ENCODE peak calls at places on chromosome 5, in ten cellular contexts. U, E, N, A, G, M, Z, W, I and H are unnamed samples.
A peak's percentile ranks its signal among the peaks of the same experiment; 100 is the strongest.

GRCh38 chr5:91712718-91713117 is 329.6 kb upstream of the ARRDC3 start:
- DNase-seq in U (no peak), G (no peak), M (no peak), A (peak; percentile 38), E (no peak), I (no peak), W (no peak), N (no peak), Z (no peak), H (no peak)

GRCh38 chr5:80654054-80654390 is 430 bp upstream of the MSH3 start:
- DNase-seq in Z (peak; percentile 46), N (no peak), G (no peak), M (peak; percentile 52), E (peak; percentile 34), A (no peak), U (no peak), I (no peak), W (no peak), H (no peak)

GRCh38 chr5:1424716-1425115 is 20.5 kb downstream of the SLC6A3 start:
- DNase-seq in Z (no peak), W (no peak), N (no peak), M (no peak), E (no peak), G (no peak), A (no peak), U (no peak), I (no peak), H (no peak)

GRCh38 chr5:38648703-38649291 is 92.4 kb upstream of the LIFR start:
- DNase-seq in E (no peak), N (no peak), Z (no peak), I (no peak), M (no peak), G (no peak), A (no peak), W (no peak), U (no peak), H (no peak)

GRCh38 chr5:147887026-147887627 is 8.6 kb downstream of the SCGB3A2 start:
- DNase-seq in Z (peak; percentile 4), W (no peak), U (no peak), A (no peak), I (no peak), N (no peak), E (peak; percentile 63), M (no peak), G (no peak), H (no peak)

GRCh38 chr5:77177576-77177975 is 32.9 kb upstream of the PDE8B start:
- DNase-seq in G (no peak), N (no peak), I (no peak), A (no peak), U (no peak), E (no peak), W (no peak), Z (no peak), M (no peak), H (no peak)

GRCh38 chr5:139514486-139514856 is 31.9 kb upstream of the STING1 start:
- DNase-seq in A (no peak), I (no peak), Z (no peak), W (no peak), G (no peak), U (no peak), E (no peak), M (no peak), N (no peak), H (no peak)

GRCh38 chr5:42799241-42799608 is 12.5 kb downstream of the SELENOP start:
- DNase-seq in N (no peak), A (no peak), W (no peak), M (no peak), Z (no peak), U (no peak), I (no peak), E (no peak), G (no peak), H (no peak)

GRCh38 chr5:149611327-149611726 is 30.0 kb downstream of the ARHGEF37 start:
- DNase-seq in I (no peak), A (peak; percentile 75), E (no peak), Z (no peak), N (peak; percentile 33), U (no peak), M (no peak), G (no peak), W (no peak), H (no peak)

GRCh38 chr5:55985181-55985580 is 9.6 kb downstream of the IL6ST start:
- DNase-seq in A (no peak), E (no peak), W (no peak), Z (no peak), U (no peak), N (no peak), M (no peak), I (no peak), G (no peak), H (no peak)

GRCh38 chr5:132459983-132460834 is 30.4 kb downstream of the IRF1 start:
- DNase-seq in G (no peak), E (no peak), I (no peak), W (no peak), A (no peak), U (no peak), Z (no peak), M (no peak), N (peak; percentile 45), H (no peak)

GRCh38 chr5:35598707-35599370 is 18.8 kb upstream of the SPEF2 start:
- DNase-seq in W (no peak), G (no peak), A (no peak), U (no peak), M (no peak), E (peak; percentile 77), I (no peak), N (no peak), Z (peak; percentile 6), H (no peak)

GRCh38 chr5:56669534-56670483 is 145.5 kb upstream of the MAP3K1 start:
- DNase-seq in M (peak; percentile 31), I (peak; percentile 22), Z (no peak), U (peak; percentile 69), N (peak; percentile 28), W (peak; percentile 9), G (peak; percentile 33), E (peak; percentile 79), A (no peak), H (peak; percentile 20)

GRCh38 chr5:160542281-160542680 is 120.6 kb downstream of the PTTG1 start:
- DNase-seq in G (no peak), U (no peak), A (no peak), W (no peak), N (no peak), I (no peak), M (no peak), Z (no peak), E (no peak), H (no peak)

GRCh38 chr5:123035320-123035949 is 1.1 kb downstream of the PPIC start:
- DNase-seq in E (peak; percentile 84), A (peak; percentile 14), Z (peak; percentile 32), W (no peak), N (peak; percentile 33), M (peak; percentile 5), U (no peak), I (no peak), G (no peak), H (no peak)

GRCh38 chr5:55234171-55234700 is 828 bp upstream of the CCNO start:
- DNase-seq in E (peak; percentile 56), N (peak; percentile 15), M (no peak), Z (no peak), A (no peak), U (no peak), I (no peak), W (no peak), G (peak; percentile 17), H (no peak)

GRCh38 chr5:83472508-83473343 is 1.2 kb downstream of the VCAN start:
- DNase-seq in E (peak; percentile 74), U (peak; percentile 66), M (peak; percentile 28), N (peak; percentile 50), Z (peak; percentile 66), I (no peak), W (no peak), G (peak; percentile 9), A (no peak), H (no peak)

GRCh38 chr5:115586525-115587146 is 15.6 kb downstream of the TICAM2 start:
- DNase-seq in G (peak; percentile 27), M (no peak), E (peak; percentile 41), Z (peak; percentile 11), W (peak; percentile 37), A (no peak), I (no peak), U (no peak), N (no peak), H (no peak)

GRCh38 chr5:129664336-129664937 is 83.5 kb upstream of the MINAR2 start:
- DNase-seq in I (peak; percentile 0), Z (peak; percentile 37), U (peak; percentile 57), G (no peak), E (peak; percentile 65), N (no peak), A (peak; percentile 2), W (no peak), M (peak; percentile 50), H (peak; percentile 1)

GRCh38 chr5:51384281-51384840 is 1.1 kb downstream of the ISL1 start:
- DNase-seq in M (no peak), E (no peak), I (no peak), G (no peak), U (no peak), N (no peak), Z (no peak), A (no peak), W (no peak), H (no peak)

GRCh38 chr5:116455061-116455460 is 119.6 kb downstream of the SEMA6A start:
- DNase-seq in U (no peak), A (peak; percentile 81), W (no peak), Z (no peak), M (no peak), N (no peak), E (no peak), G (no peak), I (no peak), H (no peak)

GRCh38 chr5:138508958-138509357 is 34.1 kb downstream of the ETF1 start:
- DNase-seq in A (no peak), M (no peak), N (no peak), G (no peak), Z (no peak), W (no peak), U (no peak), E (no peak), I (no peak), H (no peak)

GRCh38 chr5:168614661-168615060 is 35.5 kb upstream of the PANK3 start:
- DNase-seq in M (no peak), Z (no peak), U (no peak), N (no peak), G (no peak), A (no peak), I (no peak), E (no peak), W (no peak), H (no peak)

GRCh38 chr5:178526796-178527457 is 63.3 kb downstream of the COL23A1 start:
- DNase-seq in U (no peak), E (no peak), I (no peak), W (no peak), N (no peak), M (no peak), Z (no peak), A (no peak), G (no peak), H (no peak)

GRCh38 chr5:36741138-36741537 is 134.7 kb downstream of the SLC1A3 start:
- DNase-seq in N (no peak), Z (no peak), I (no peak), W (no peak), A (no peak), G (no peak), M (no peak), E (no peak), U (no peak), H (no peak)

GRCh38 chr5:33891731-33892418 is at the start of gene ADAMTS12:
- DNase-seq in I (no peak), G (no peak), A (peak; percentile 66), U (no peak), M (peak; percentile 2), W (no peak), N (peak; percentile 62), E (peak; percentile 71), Z (peak; percentile 27), H (no peak)

GRCh38 chr5:72606525-72606924 is 99.3 kb upstream of the ZNF366 start:
- DNase-seq in I (no peak), U (no peak), G (no peak), W (no peak), A (no peak), M (no peak), N (no peak), Z (no peak), E (no peak), H (no peak)

GRCh38 chr5:110790673-110791072 is 51.9 kb downstream of the SLC25A46 start:
- DNase-seq in N (no peak), W (no peak), E (no peak), U (no peak), A (peak; percentile 58), M (no peak), Z (no peak), G (no peak), I (no peak), H (no peak)